ENCODE peak calls at places on chromosomes 11 and 22, in four cellular contexts. J is aorta, L is cortex of kidney, B is ureter. F is an unnamed sample.

GRCh38 chr11:77479746-77480352 is 6.0 kb upstream of the PAK1 start:
- DNase-seq in J (no peak), B (no peak), L (no peak), F (no peak)

GRCh38 chr22:22752556-22753477 is 108.4 kb downstream of the GGTLC2 start:
- DNase-seq in J (peak), B (peak), L (no peak), F (no peak)

GRCh38 chr11:45402049-45402630 is 116.0 kb upstream of the SYT13 start:
- DNase-seq in J (no peak), L (no peak), B (no peak), F (no peak)

GRCh38 chr11:112179601-112180000 is 4.3 kb downstream of the BCO2 start:
- DNase-seq in J (no peak), B (no peak), L (no peak), F (peak)

GRCh38 chr22:48516571-48516970 is 1311.1 kb downstream of the BRD1 start:
- DNase-seq in B (no peak), J (no peak), L (no peak), F (no peak)

GRCh38 chr11:2898366-2899079 is 12.9 kb upstream of the CDKN1C start:
- DNase-seq in J (peak), B (peak), L (no peak), F (peak)

GRCh38 chr11:119835804-119836203 is 106.8 kb upstream of the NECTIN1 start:
- DNase-seq in J (no peak), B (no peak), L (no peak), F (no peak)

GRCh38 chr22:22200569-22201184 is 43.9 kb upstream of the VPREB1 start:
- DNase-seq in J (no peak), B (no peak), L (no peak), F (peak)

GRCh38 chr22:17633217-17633997 is 4.9 kb upstream of the ATP6V1E1 start:
- DNase-seq in J (no peak), B (peak), L (no peak), F (peak)

GRCh38 chr11:73996161-73996747 is 12.6 kb downstream of the UCP3 start:
- DNase-seq in B (no peak), J (peak), L (no peak), F (no peak)

GRCh38 chr11:111221208-111221607 is 24.3 kb upstream of the POU2AF2 start:
- DNase-seq in B (no peak), L (no peak), J (no peak), F (no peak)

GRCh38 chr22:23831781-23832180 is 7.0 kb downstream of the DERL3 start:
- DNase-seq in J (peak), L (no peak), B (no peak), F (no peak)

GRCh38 chr11:1486054-1486825 is at the start of gene MOB2:
- DNase-seq in L (no peak), B (peak), J (peak), F (peak)

GRCh38 chr22:38153821-38154562 is 27.6 kb downstream of the PLA2G6 start:
- DNase-seq in B (no peak), J (no peak), L (no peak), F (no peak)

GRCh38 chr22:19766506-19767426 is 6.2 kb downstream of the TBX1 start:
- DNase-seq in L (no peak), J (peak), B (peak), F (no peak)

GRCh38 chr11:87394924-87395323 is 357.2 kb downstream of the TMEM135 start:
- DNase-seq in B (no peak), L (no peak), J (no peak), F (no peak)

GRCh38 chr22:16783930-16784354 is 41.3 kb downstream of the XKR3 start:
- DNase-seq in B (no peak), L (no peak), J (no peak), F (no peak)